ENCODE peak calls at places on chromosome X, in ten cellular contexts. One of them, this sample, is unnamed.
A peak's percentile ranks its signal among the peaks of the same experiment; 100 is the strongest.

GRCh38 chrX:63361494-63361893 is 10.4 kb upstream of the SPIN4 start:
- DNase-seq in epithelial cell of proximal tubule: no peak
- DNase-seq in AG09319: no peak
- DNase-seq in brain microvascular endothelial cell: no peak
- DNase-seq in A549: no peak
- DNase-seq in progenitor cell of endocrine pancreas: no peak
- DNase-seq in GM20000: no peak
- DNase-seq in uterus: no peak
- DNase-seq in epithelial cell of esophagus: no peak
- DNase-seq in H9: no peak
- DNase-seq in this sample: no peak

GRCh38 chrX:31168596-31168995 is 96.8 kb upstream of the FTHL17 start:
- DNase-seq in epithelial cell of proximal tubule: no peak
- DNase-seq in AG09319: no peak
- DNase-seq in brain microvascular endothelial cell: no peak
- DNase-seq in A549: no peak
- DNase-seq in progenitor cell of endocrine pancreas: no peak
- DNase-seq in GM20000: peak; percentile 18
- DNase-seq in uterus: no peak
- DNase-seq in epithelial cell of esophagus: no peak
- DNase-seq in H9: no peak
- DNase-seq in this sample: no peak

GRCh38 chrX:43969504-43970501 is 3.4 kb downstream of the NDP start:
- DNase-seq in epithelial cell of proximal tubule: no peak
- DNase-seq in AG09319: no peak
- DNase-seq in brain microvascular endothelial cell: peak; percentile 56
- DNase-seq in A549: peak; percentile 2
- DNase-seq in progenitor cell of endocrine pancreas: no peak
- DNase-seq in GM20000: no peak
- DNase-seq in uterus: no peak
- DNase-seq in epithelial cell of esophagus: peak; percentile 2
- DNase-seq in H9: no peak
- DNase-seq in this sample: no peak

GRCh38 chrX:150649096-150649870 is 43.9 kb upstream of the MTMR1 start:
- DNase-seq in epithelial cell of proximal tubule: no peak
- DNase-seq in AG09319: no peak
- DNase-seq in brain microvascular endothelial cell: peak; percentile 47
- DNase-seq in A549: peak; percentile 43
- DNase-seq in progenitor cell of endocrine pancreas: no peak
- DNase-seq in GM20000: no peak
- DNase-seq in uterus: peak; percentile 37
- DNase-seq in epithelial cell of esophagus: no peak
- DNase-seq in H9: no peak
- DNase-seq in this sample: no peak

GRCh38 chrX:23327104-23327503 is 7.5 kb upstream of the PTCHD1 start:
- DNase-seq in epithelial cell of proximal tubule: no peak
- DNase-seq in AG09319: no peak
- DNase-seq in brain microvascular endothelial cell: no peak
- DNase-seq in A549: no peak
- DNase-seq in progenitor cell of endocrine pancreas: no peak
- DNase-seq in GM20000: no peak
- DNase-seq in uterus: no peak
- DNase-seq in epithelial cell of esophagus: peak; percentile 6
- DNase-seq in H9: no peak
- DNase-seq in this sample: no peak

GRCh38 chrX:10514891-10515290 is 105.5 kb downstream of the MID1 start:
- DNase-seq in epithelial cell of proximal tubule: no peak
- DNase-seq in AG09319: no peak
- DNase-seq in brain microvascular endothelial cell: no peak
- DNase-seq in A549: no peak
- DNase-seq in progenitor cell of endocrine pancreas: no peak
- DNase-seq in GM20000: no peak
- DNase-seq in uterus: no peak
- DNase-seq in epithelial cell of esophagus: no peak
- DNase-seq in H9: no peak
- DNase-seq in this sample: no peak

GRCh38 chrX:21745756-21746155 is 12.2 kb downstream of the SMPX start:
- DNase-seq in epithelial cell of proximal tubule: no peak
- DNase-seq in AG09319: no peak
- DNase-seq in brain microvascular endothelial cell: peak; percentile 43
- DNase-seq in A549: peak; percentile 24
- DNase-seq in progenitor cell of endocrine pancreas: no peak
- DNase-seq in GM20000: peak; percentile 9
- DNase-seq in uterus: no peak
- DNase-seq in epithelial cell of esophagus: peak; percentile 20
- DNase-seq in H9: no peak
- DNase-seq in this sample: no peak

GRCh38 chrX:13090261-13091110 is 46.1 kb upstream of the FAM9C start:
- DNase-seq in epithelial cell of proximal tubule: no peak
- DNase-seq in AG09319: no peak
- DNase-seq in brain microvascular endothelial cell: no peak
- DNase-seq in A549: no peak
- DNase-seq in progenitor cell of endocrine pancreas: no peak
- DNase-seq in GM20000: no peak
- DNase-seq in uterus: no peak
- DNase-seq in epithelial cell of esophagus: no peak
- DNase-seq in H9: no peak
- DNase-seq in this sample: no peak

GRCh38 chrX:6748595-6748994 is 213.7 kb upstream of the VCX3A start:
- DNase-seq in epithelial cell of proximal tubule: no peak
- DNase-seq in AG09319: no peak
- DNase-seq in brain microvascular endothelial cell: no peak
- DNase-seq in A549: no peak
- DNase-seq in progenitor cell of endocrine pancreas: no peak
- DNase-seq in GM20000: no peak
- DNase-seq in uterus: no peak
- DNase-seq in epithelial cell of esophagus: no peak
- DNase-seq in H9: no peak
- DNase-seq in this sample: no peak

GRCh38 chrX:102720237-102721168 is at the start of gene GPRASP3:
- DNase-seq in epithelial cell of proximal tubule: no peak
- DNase-seq in AG09319: peak; percentile 34
- DNase-seq in brain microvascular endothelial cell: peak; percentile 77
- DNase-seq in A549: peak; percentile 88
- DNase-seq in progenitor cell of endocrine pancreas: no peak
- DNase-seq in GM20000: peak; percentile 59
- DNase-seq in uterus: peak; percentile 70
- DNase-seq in epithelial cell of esophagus: peak; percentile 76
- DNase-seq in H9: no peak
- DNase-seq in this sample: no peak

GRCh38 chrX:46244451-46244850 is 300.8 kb downstream of the ZNF674 start:
- DNase-seq in epithelial cell of proximal tubule: no peak
- DNase-seq in AG09319: no peak
- DNase-seq in brain microvascular endothelial cell: no peak
- DNase-seq in A549: no peak
- DNase-seq in progenitor cell of endocrine pancreas: no peak
- DNase-seq in GM20000: no peak
- DNase-seq in uterus: no peak
- DNase-seq in epithelial cell of esophagus: no peak
- DNase-seq in H9: no peak
- DNase-seq in this sample: no peak

GRCh38 chrX:6738518-6739470 is 203.9 kb upstream of the VCX3A start:
- DNase-seq in epithelial cell of proximal tubule: no peak
- DNase-seq in AG09319: no peak
- DNase-seq in brain microvascular endothelial cell: no peak
- DNase-seq in A549: no peak
- DNase-seq in progenitor cell of endocrine pancreas: no peak
- DNase-seq in GM20000: peak; percentile 33
- DNase-seq in uterus: no peak
- DNase-seq in epithelial cell of esophagus: no peak
- DNase-seq in H9: no peak
- DNase-seq in this sample: no peak

GRCh38 chrX:112834016-112834855 is 6.4 kb downstream of the AMOT start:
- DNase-seq in epithelial cell of proximal tubule: no peak
- DNase-seq in AG09319: peak; percentile 61
- DNase-seq in brain microvascular endothelial cell: peak; percentile 1
- DNase-seq in A549: no peak
- DNase-seq in progenitor cell of endocrine pancreas: no peak
- DNase-seq in GM20000: no peak
- DNase-seq in uterus: no peak
- DNase-seq in epithelial cell of esophagus: no peak
- DNase-seq in H9: no peak
- DNase-seq in this sample: no peak

GRCh38 chrX:1885116-1885515 is 270.3 kb downstream of the ASMT start:
- DNase-seq in epithelial cell of proximal tubule: no peak
- DNase-seq in AG09319: no peak
- DNase-seq in brain microvascular endothelial cell: no peak
- DNase-seq in A549: no peak
- DNase-seq in progenitor cell of endocrine pancreas: no peak
- DNase-seq in GM20000: no peak
- DNase-seq in uterus: no peak
- DNase-seq in epithelial cell of esophagus: no peak
- DNase-seq in H9: no peak
- DNase-seq in this sample: no peak

GRCh38 chrX:139429913-139430312 is 100.6 kb upstream of the F9 start:
- DNase-seq in epithelial cell of proximal tubule: no peak
- DNase-seq in AG09319: no peak
- DNase-seq in brain microvascular endothelial cell: no peak
- DNase-seq in A549: peak; percentile 2
- DNase-seq in progenitor cell of endocrine pancreas: no peak
- DNase-seq in GM20000: no peak
- DNase-seq in uterus: no peak
- DNase-seq in epithelial cell of esophagus: peak; percentile 23
- DNase-seq in H9: no peak
- DNase-seq in this sample: no peak
- TF ChIP-seq CTCF in epithelial cell of proximal tubule: peak; percentile 57
- TF ChIP-seq CTCF in AG09319: peak; percentile 26
- TF ChIP-seq CTCF in brain microvascular endothelial cell: peak; percentile 44
- TF ChIP-seq CTCF in A549: no peak
- TF ChIP-seq CTCF in progenitor cell of endocrine pancreas: peak; percentile 38
- TF ChIP-seq CTCF in GM20000: no peak
- TF ChIP-seq CTCF in uterus: no peak
- TF ChIP-seq CTCF in epithelial cell of esophagus: peak; percentile 49
- TF ChIP-seq CTCF in H9: peak; percentile 63
- TF ChIP-seq CTCF in this sample: peak; percentile 50

GRCh38 chrX:3256868-3257267 is 89.6 kb downstream of the MXRA5 start:
- DNase-seq in epithelial cell of proximal tubule: no peak
- DNase-seq in AG09319: no peak
- DNase-seq in brain microvascular endothelial cell: no peak
- DNase-seq in A549: no peak
- DNase-seq in progenitor cell of endocrine pancreas: no peak
- DNase-seq in GM20000: no peak
- DNase-seq in uterus: no peak
- DNase-seq in epithelial cell of esophagus: no peak
- DNase-seq in H9: no peak
- DNase-seq in this sample: no peak

GRCh38 chrX:3250946-3251345 is 95.5 kb downstream of the MXRA5 start:
- DNase-seq in epithelial cell of proximal tubule: no peak
- DNase-seq in AG09319: no peak
- DNase-seq in brain microvascular endothelial cell: peak; percentile 6
- DNase-seq in A549: no peak
- DNase-seq in progenitor cell of endocrine pancreas: no peak
- DNase-seq in GM20000: no peak
- DNase-seq in uterus: no peak
- DNase-seq in epithelial cell of esophagus: no peak
- DNase-seq in H9: no peak
- DNase-seq in this sample: no peak

GRCh38 chrX:3257471-3257870 is 89.0 kb downstream of the MXRA5 start:
- DNase-seq in epithelial cell of proximal tubule: no peak
- DNase-seq in AG09319: no peak
- DNase-seq in brain microvascular endothelial cell: no peak
- DNase-seq in A549: no peak
- DNase-seq in progenitor cell of endocrine pancreas: no peak
- DNase-seq in GM20000: no peak
- DNase-seq in uterus: no peak
- DNase-seq in epithelial cell of esophagus: no peak
- DNase-seq in H9: no peak
- DNase-seq in this sample: no peak

GRCh38 chrX:3252744-3253143 is 93.7 kb downstream of the MXRA5 start:
- DNase-seq in epithelial cell of proximal tubule: no peak
- DNase-seq in AG09319: no peak
- DNase-seq in brain microvascular endothelial cell: no peak
- DNase-seq in A549: no peak
- DNase-seq in progenitor cell of endocrine pancreas: no peak
- DNase-seq in GM20000: peak; percentile 2
- DNase-seq in uterus: no peak
- DNase-seq in epithelial cell of esophagus: no peak
- DNase-seq in H9: no peak
- DNase-seq in this sample: no peak
- TF ChIP-seq CTCF in epithelial cell of proximal tubule: no peak
- TF ChIP-seq CTCF in AG09319: no peak
- TF ChIP-seq CTCF in brain microvascular endothelial cell: no peak
- TF ChIP-seq CTCF in A549: no peak
- TF ChIP-seq CTCF in progenitor cell of endocrine pancreas: no peak
- TF ChIP-seq CTCF in GM20000: no peak
- TF ChIP-seq CTCF in uterus: no peak
- TF ChIP-seq CTCF in epithelial cell of esophagus: no peak
- TF ChIP-seq CTCF in H9: no peak
- TF ChIP-seq CTCF in this sample: no peak

GRCh38 chrX:115322375-115322774 is 32.9 kb downstream of the LUZP4 start:
- DNase-seq in epithelial cell of proximal tubule: no peak
- DNase-seq in AG09319: no peak
- DNase-seq in brain microvascular endothelial cell: no peak
- DNase-seq in A549: no peak
- DNase-seq in progenitor cell of endocrine pancreas: no peak
- DNase-seq in GM20000: no peak
- DNase-seq in uterus: no peak
- DNase-seq in epithelial cell of esophagus: no peak
- DNase-seq in H9: no peak
- DNase-seq in this sample: no peak

DNA sequence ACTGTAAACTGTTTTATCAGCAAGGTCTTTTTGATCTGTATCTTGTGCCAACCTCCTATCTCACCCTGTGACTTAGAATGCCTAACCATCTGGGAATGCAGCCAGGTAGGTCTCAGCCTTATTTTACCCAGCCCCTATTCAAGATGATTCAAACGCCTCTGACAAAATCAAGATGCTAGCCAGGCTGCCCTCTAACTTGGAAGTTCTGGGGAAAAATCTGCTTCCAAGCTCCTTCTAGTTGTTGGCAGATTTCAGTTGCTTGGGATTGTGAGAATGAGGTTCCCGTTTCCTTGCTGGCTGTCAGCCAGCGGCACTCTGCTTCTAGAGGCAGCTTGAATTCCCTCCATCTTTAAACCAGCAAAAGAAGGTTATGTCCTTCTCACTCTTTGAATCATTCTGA is 34.7 kb downstream of the LUZP4 start:
- DNase-seq in epithelial cell of proximal tubule: no peak
- DNase-seq in AG09319: no peak
- DNase-seq in brain microvascular endothelial cell: peak; percentile 7
- DNase-seq in A549: no peak
- DNase-seq in progenitor cell of endocrine pancreas: no peak
- DNase-seq in GM20000: no peak
- DNase-seq in uterus: peak; percentile 44
- DNase-seq in epithelial cell of esophagus: peak; percentile 66
- DNase-seq in H9: no peak
- DNase-seq in this sample: no peak
- TF ChIP-seq CTCF in epithelial cell of proximal tubule: no peak
- TF ChIP-seq CTCF in AG09319: no peak
- TF ChIP-seq CTCF in brain microvascular endothelial cell: no peak
- TF ChIP-seq CTCF in A549: no peak
- TF ChIP-seq CTCF in progenitor cell of endocrine pancreas: no peak
- TF ChIP-seq CTCF in GM20000: no peak
- TF ChIP-seq CTCF in uterus: no peak
- TF ChIP-seq CTCF in epithelial cell of esophagus: no peak
- TF ChIP-seq CTCF in H9: no peak
- TF ChIP-seq CTCF in this sample: no peak

DNA sequence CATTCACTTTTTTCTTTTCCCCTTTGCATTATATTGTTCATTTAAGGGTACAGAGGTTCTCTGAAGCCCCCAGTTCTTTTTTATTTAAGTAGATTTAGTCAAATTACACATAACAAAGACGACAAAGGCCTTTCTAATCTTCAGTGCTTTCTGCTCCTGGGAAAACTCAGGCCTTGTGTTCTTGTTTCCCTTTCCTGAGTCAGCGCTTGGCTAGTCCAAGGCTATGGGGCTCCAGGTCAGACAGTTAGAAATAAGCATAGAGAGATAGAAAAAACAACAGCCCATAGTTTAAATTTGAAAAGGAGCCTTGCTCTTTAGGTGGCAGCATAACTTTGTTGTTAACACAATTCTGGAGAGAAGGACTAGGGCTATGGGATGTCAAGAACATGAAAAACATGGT is 97.3 kb downstream of the PPP1R2C start:
- DNase-seq in epithelial cell of proximal tubule: no peak
- DNase-seq in AG09319: no peak
- DNase-seq in brain microvascular endothelial cell: peak; percentile 10
- DNase-seq in A549: no peak
- DNase-seq in progenitor cell of endocrine pancreas: no peak
- DNase-seq in GM20000: no peak
- DNase-seq in uterus: no peak
- DNase-seq in epithelial cell of esophagus: peak; percentile 1
- DNase-seq in H9: peak; percentile 53
- DNase-seq in this sample: no peak
- TF ChIP-seq CTCF in epithelial cell of proximal tubule: peak; percentile 21
- TF ChIP-seq CTCF in AG09319: no peak
- TF ChIP-seq CTCF in brain microvascular endothelial cell: no peak
- TF ChIP-seq CTCF in A549: no peak
- TF ChIP-seq CTCF in progenitor cell of endocrine pancreas: no peak
- TF ChIP-seq CTCF in GM20000: no peak
- TF ChIP-seq CTCF in uterus: no peak
- TF ChIP-seq CTCF in epithelial cell of esophagus: peak; percentile 7
- TF ChIP-seq CTCF in H9: peak; percentile 33
- TF ChIP-seq CTCF in this sample: no peak

This sample was measured in type B pancreatic cell.